ENCODE peak calls at places on chromosome 13, in ten cellular contexts. V is ascending aorta, I is heart right ventricle, Y is lung, Q is PC-9, N is adrenal gland, H is neural progenitor cell, K is heart left ventricle, L is left lung, X is A549. D is an unnamed sample. For H3K4me1, the result is how much of the 10 kb centered on the place peaks cover.

GRCh38 chr13:111893071-111893606 is 173.8 kb upstream of the SOX1 start:
- DNase-seq in V (no peak), L (no peak), Y (no peak), K (no peak), X (no peak), H (peak), I (no peak), Q (no peak), N (peak), D (no peak)

GRCh38 chr13:42654212-42654611 is 80.3 kb downstream of the TNFSF11 start:
- DNase-seq in L (no peak), Y (no peak), V (no peak), K (no peak), I (no peak), N (no peak), Q (no peak), H (no peak), X (no peak), D (no peak)

GRCh38 chr13:43905435-43906031 is 25.8 kb downstream of the LACC1 start:
- DNase-seq in X (no peak), L (no peak), Q (peak), K (peak), N (no peak), I (no peak), Y (no peak), V (no peak), H (peak), D (no peak)

GRCh38 chr13:30520571-30520970 is 54.8 kb upstream of the HMGB1 start:
- DNase-seq in K (no peak), V (no peak), H (no peak), L (no peak), Y (no peak), I (no peak), N (peak), Q (no peak), X (no peak), D (no peak)

GRCh38 chr13:98563071-98563470 is 13.8 kb downstream of the STK24 start:
- DNase-seq in N (no peak), V (no peak), I (no peak), Q (no peak), K (no peak), X (no peak), L (no peak), H (no peak), Y (no peak), D (no peak)

GRCh38 chr13:33279414-33279813 is 6.1 kb downstream of the STARD13 start:
- DNase-seq in Q (peak), Y (no peak), K (no peak), I (no peak), H (no peak), N (no peak), L (no peak), V (no peak), X (no peak), D (no peak)

GRCh38 chr13:43023244-43023931 is at the start of gene DNAJC15:
- DNase-seq in H (peak), N (peak), V (peak), K (peak), L (peak), Y (peak), I (peak), X (no peak), Q (peak), D (peak)

GRCh38 chr13:34942732-34943674 is 933 bp downstream of the NBEA start:
- DNase-seq in N (peak), L (peak), V (no peak), H (peak), Y (no peak), K (peak), I (peak), Q (no peak), X (peak), D (peak)

GRCh38 chr13:57030671-57031070 is 110.0 kb upstream of the PRR20A start:
- DNase-seq in I (no peak), V (no peak), Q (no peak), L (peak), K (no peak), X (no peak), Y (no peak), N (no peak), H (no peak), D (no peak)

GRCh38 chr13:22744688-22745452 is 435.9 kb upstream of the SGCG start:
- DNase-seq in N (no peak), X (peak), L (no peak), H (no peak), K (no peak), V (no peak), I (no peak), Y (no peak), Q (no peak), D (no peak)

GRCh38 chr13:112065521-112065866 is 1.5 kb upstream of the SOX1 start:
- DNase-seq in N (no peak), I (no peak), Q (no peak), K (no peak), H (no peak), V (no peak), Y (no peak), L (no peak), X (no peak), D (no peak)

GRCh38 chr13:106362637-106363036 is 172.8 kb downstream of the EFNB2 start:
- DNase-seq in V (no peak), I (no peak), Q (no peak), Y (no peak), K (no peak), L (no peak), X (no peak), H (no peak), N (no peak), D (no peak)

GRCh38 chr13:79405501-79405830 is 589 bp downstream of the RBM26 start:
- DNase-seq in N (peak), I (no peak), L (no peak), Q (no peak), X (peak), H (no peak), K (no peak), V (no peak), Y (no peak), D (no peak)
- H3K4me1 ChIP-seq in N (half or more), I (half or more), L (under half), Q (under half), X (under half), H (under half), K (under half), V (under half), Y (under half), D (under half)

GRCh38 chr13:80900557-80900956 is 559.6 kb upstream of the SPRY2 start:
- DNase-seq in L (no peak), X (no peak), K (no peak), I (no peak), Y (no peak), N (no peak), Q (no peak), V (no peak), H (no peak), D (no peak)
- TF ChIP-seq CTCF in L (no peak), X (no peak), K (no peak), I (no peak), Y (no peak), N (no peak), Q (no peak), V (no peak), H (no peak), D (no peak)

DNA sequence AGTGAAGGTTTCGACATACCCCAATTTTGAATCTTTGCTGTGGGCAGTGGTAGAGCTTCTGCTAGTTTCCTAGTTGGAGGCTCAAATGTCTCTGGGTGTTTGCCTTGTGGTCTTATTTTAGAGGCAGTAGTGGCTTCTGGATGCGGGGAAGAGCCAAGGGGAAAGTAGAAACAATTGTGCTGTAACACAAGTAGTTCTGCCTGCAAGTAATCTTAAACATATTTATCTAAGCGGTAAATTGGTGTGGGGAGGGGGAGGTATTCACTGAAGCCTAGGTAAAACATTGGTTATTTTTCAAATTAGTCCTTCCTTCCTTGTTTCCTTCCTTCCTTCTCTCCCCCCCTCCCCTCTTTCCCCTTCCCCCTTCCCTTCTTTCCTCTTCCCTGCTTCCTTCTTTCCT is at the start of gene PCDH20:
- DNase-seq in H (no peak), K (no peak), V (no peak), X (no peak), Y (no peak), I (no peak), L (no peak), Q (no peak), N (no peak), D (no peak)
- H3K4me1 ChIP-seq in H (under half), K (under half), V (under half), X (under half), Y (under half), I (under half), L (under half), Q (under half), N (under half), D (under half)

GRCh38 chr13:99600318-99600717 is 99.0 kb downstream of the TM9SF2 start:
- DNase-seq in I (no peak), L (no peak), Q (no peak), V (no peak), H (peak), Y (no peak), X (no peak), N (no peak), K (no peak), D (no peak)
- TF ChIP-seq CTCF in I (no peak), L (no peak), Q (no peak), V (no peak), H (peak), Y (no peak), X (peak), N (no peak), K (no peak), D (no peak)

GRCh38 chr13:46082324-46082723 is 22.5 kb downstream of the CPB2 start:
- DNase-seq in I (no peak), L (no peak), H (no peak), K (no peak), Y (no peak), Q (no peak), N (no peak), V (no peak), X (no peak), D (no peak)
- H3K4me1 ChIP-seq in I (under half), L (under half), H (under half), K (under half), Y (under half), Q (under half), N (under half), V (under half), X (under half), D (under half)

GRCh38 chr13:39364797-39365468 is 238.1 kb downstream of the LHFPL6 start:
- DNase-seq in V (no peak), Y (no peak), Q (peak), K (no peak), X (no peak), H (peak), N (no peak), I (no peak), L (no peak), D (no peak)
- TF ChIP-seq CTCF in V (no peak), Y (no peak), Q (no peak), K (no peak), X (no peak), H (no peak), N (no peak), I (peak), L (no peak), D (no peak)

GRCh38 chr13:109750376-109750775 is 36.0 kb downstream of the IRS2 start:
- DNase-seq in K (no peak), V (no peak), X (no peak), L (no peak), N (peak), H (no peak), Q (no peak), Y (no peak), I (no peak), D (no peak)
- H3K4me1 ChIP-seq in K (under half), V (under half), X (under half), L (under half), N (under half), H (under half), Q (under half), Y (under half), I (under half), D (under half)

D was measured in stomach.